ENCODE peak calls at places on chromosomes 6 and 20, in ten cellular contexts. One of them, this sample, is unnamed.

GRCh38 chr20:49669601-49670189 is 44.0 kb downstream of the B4GALT5 start:
- DNase-seq in PC-3: no peak
- DNase-seq in IMR-90: no peak
- DNase-seq in fibroblast of the aortic adventitia: peak; percentile 50
- DNase-seq in tibial artery: no peak
- DNase-seq in ascending aorta: no peak
- DNase-seq in K562: no peak
- DNase-seq in psoas muscle: no peak
- DNase-seq in HCT116: no peak
- DNase-seq in AG10803: peak; percentile 38
- DNase-seq in this sample: no peak

GRCh38 chr6:17927705-17928104 is 59.7 kb downstream of the KIF13A start:
- DNase-seq in PC-3: no peak
- DNase-seq in IMR-90: no peak
- DNase-seq in fibroblast of the aortic adventitia: no peak
- DNase-seq in tibial artery: no peak
- DNase-seq in ascending aorta: no peak
- DNase-seq in K562: no peak
- DNase-seq in psoas muscle: no peak
- DNase-seq in HCT116: no peak
- DNase-seq in AG10803: no peak
- DNase-seq in this sample: no peak

GRCh38 chr6:105993341-105993740 is 92.8 kb upstream of the PRDM1 start:
- DNase-seq in PC-3: no peak
- DNase-seq in IMR-90: peak; percentile 33
- DNase-seq in fibroblast of the aortic adventitia: no peak
- DNase-seq in tibial artery: no peak
- DNase-seq in ascending aorta: no peak
- DNase-seq in K562: no peak
- DNase-seq in psoas muscle: no peak
- DNase-seq in HCT116: no peak
- DNase-seq in AG10803: peak; percentile 31
- DNase-seq in this sample: no peak

GRCh38 chr6:147195510-147195909 is 8.7 kb upstream of the STXBP5 start:
- DNase-seq in PC-3: no peak
- DNase-seq in IMR-90: no peak
- DNase-seq in fibroblast of the aortic adventitia: no peak
- DNase-seq in tibial artery: no peak
- DNase-seq in ascending aorta: no peak
- DNase-seq in K562: no peak
- DNase-seq in psoas muscle: no peak
- DNase-seq in HCT116: no peak
- DNase-seq in AG10803: no peak
- DNase-seq in this sample: no peak

GRCh38 chr6:12012231-12012565 is at the start of gene HIVEP1:
- DNase-seq in PC-3: no peak
- DNase-seq in IMR-90: no peak
- DNase-seq in fibroblast of the aortic adventitia: no peak
- DNase-seq in tibial artery: no peak
- DNase-seq in ascending aorta: no peak
- DNase-seq in K562: peak; percentile 46
- DNase-seq in psoas muscle: peak; percentile 71
- DNase-seq in HCT116: no peak
- DNase-seq in AG10803: peak; percentile 15
- DNase-seq in this sample: no peak

GRCh38 chr6:157989541-157990289 is 8.1 kb downstream of the SYNJ2 start:
- DNase-seq in PC-3: peak; percentile 86
- DNase-seq in IMR-90: peak; percentile 65
- DNase-seq in fibroblast of the aortic adventitia: peak; percentile 32
- DNase-seq in tibial artery: peak; percentile 85
- DNase-seq in ascending aorta: no peak
- DNase-seq in K562: peak; percentile 48
- DNase-seq in psoas muscle: peak; percentile 86
- DNase-seq in HCT116: no peak
- DNase-seq in AG10803: no peak
- DNase-seq in this sample: peak; percentile 48

GRCh38 chr20:44736170-44737021 is 9.3 kb upstream of the KCNK15 start:
- DNase-seq in PC-3: peak; percentile 60
- DNase-seq in IMR-90: peak; percentile 74
- DNase-seq in fibroblast of the aortic adventitia: peak; percentile 85
- DNase-seq in tibial artery: no peak
- DNase-seq in ascending aorta: no peak
- DNase-seq in K562: peak; percentile 74
- DNase-seq in psoas muscle: peak; percentile 63
- DNase-seq in HCT116: peak; percentile 89
- DNase-seq in AG10803: peak; percentile 87
- DNase-seq in this sample: no peak

GRCh38 chr6:140711019-140711613 is 1336.7 kb upstream of the CITED2 start:
- DNase-seq in PC-3: peak; percentile 20
- DNase-seq in IMR-90: no peak
- DNase-seq in fibroblast of the aortic adventitia: no peak
- DNase-seq in tibial artery: no peak
- DNase-seq in ascending aorta: no peak
- DNase-seq in K562: no peak
- DNase-seq in psoas muscle: no peak
- DNase-seq in HCT116: no peak
- DNase-seq in AG10803: no peak
- DNase-seq in this sample: no peak

GRCh38 chr6:13396241-13396792 is 68.0 kb upstream of the TBC1D7 start:
- DNase-seq in PC-3: no peak
- DNase-seq in IMR-90: no peak
- DNase-seq in fibroblast of the aortic adventitia: no peak
- DNase-seq in tibial artery: no peak
- DNase-seq in ascending aorta: no peak
- DNase-seq in K562: no peak
- DNase-seq in psoas muscle: no peak
- DNase-seq in HCT116: no peak
- DNase-seq in AG10803: no peak
- DNase-seq in this sample: no peak

GRCh38 chr6:111837641-111838500 is 35.4 kb downstream of the FYN start:
- DNase-seq in PC-3: no peak
- DNase-seq in IMR-90: no peak
- DNase-seq in fibroblast of the aortic adventitia: no peak
- DNase-seq in tibial artery: no peak
- DNase-seq in ascending aorta: no peak
- DNase-seq in K562: no peak
- DNase-seq in psoas muscle: no peak
- DNase-seq in HCT116: no peak
- DNase-seq in AG10803: no peak
- DNase-seq in this sample: no peak

GRCh38 chr6:144063246-144063743 is 32.1 kb downstream of the SF3B5 start:
- DNase-seq in PC-3: no peak
- DNase-seq in IMR-90: no peak
- DNase-seq in fibroblast of the aortic adventitia: no peak
- DNase-seq in tibial artery: no peak
- DNase-seq in ascending aorta: no peak
- DNase-seq in K562: peak; percentile 29
- DNase-seq in psoas muscle: no peak
- DNase-seq in HCT116: no peak
- DNase-seq in AG10803: no peak
- DNase-seq in this sample: no peak

GRCh38 chr20:36461600-36462439 is 79.5 kb upstream of the MYL9 start:
- DNase-seq in PC-3: peak; percentile 38
- DNase-seq in IMR-90: peak; percentile 42
- DNase-seq in fibroblast of the aortic adventitia: peak; percentile 41
- DNase-seq in tibial artery: peak; percentile 86
- DNase-seq in ascending aorta: no peak
- DNase-seq in K562: peak; percentile 65
- DNase-seq in psoas muscle: peak; percentile 87
- DNase-seq in HCT116: no peak
- DNase-seq in AG10803: peak; percentile 59
- DNase-seq in this sample: no peak

GRCh38 chr6:31010393-31011060 is at the start of gene MUC22:
- DNase-seq in PC-3: peak; percentile 66
- DNase-seq in IMR-90: peak; percentile 84
- DNase-seq in fibroblast of the aortic adventitia: peak; percentile 39
- DNase-seq in tibial artery: no peak
- DNase-seq in ascending aorta: no peak
- DNase-seq in K562: no peak
- DNase-seq in psoas muscle: no peak
- DNase-seq in HCT116: no peak
- DNase-seq in AG10803: peak; percentile 36
- DNase-seq in this sample: no peak

GRCh38 chr6:27867051-27867940 is 44.9 kb downstream of the OR2B2 start:
- DNase-seq in PC-3: no peak
- DNase-seq in IMR-90: peak; percentile 78
- DNase-seq in fibroblast of the aortic adventitia: peak; percentile 78
- DNase-seq in tibial artery: peak; percentile 79
- DNase-seq in ascending aorta: no peak
- DNase-seq in K562: peak; percentile 73
- DNase-seq in psoas muscle: peak; percentile 71
- DNase-seq in HCT116: no peak
- DNase-seq in AG10803: peak; percentile 67
- DNase-seq in this sample: no peak

GRCh38 chr6:83948851-83949250 is 84.7 kb upstream of the MRAP2 start:
- DNase-seq in PC-3: no peak
- DNase-seq in IMR-90: no peak
- DNase-seq in fibroblast of the aortic adventitia: no peak
- DNase-seq in tibial artery: no peak
- DNase-seq in ascending aorta: no peak
- DNase-seq in K562: peak; percentile 9
- DNase-seq in psoas muscle: no peak
- DNase-seq in HCT116: no peak
- DNase-seq in AG10803: no peak
- DNase-seq in this sample: no peak

GRCh38 chr6:48229849-48230248 is 118.9 kb upstream of the PTCHD4 start:
- DNase-seq in PC-3: peak; percentile 33
- DNase-seq in IMR-90: no peak
- DNase-seq in fibroblast of the aortic adventitia: peak; percentile 38
- DNase-seq in tibial artery: no peak
- DNase-seq in ascending aorta: no peak
- DNase-seq in K562: no peak
- DNase-seq in psoas muscle: no peak
- DNase-seq in HCT116: no peak
- DNase-seq in AG10803: no peak
- DNase-seq in this sample: peak; percentile 28

GRCh38 chr20:38278150-38278549 is 17.6 kb upstream of the KIAA1755 start:
- DNase-seq in PC-3: no peak
- DNase-seq in IMR-90: peak; percentile 54
- DNase-seq in fibroblast of the aortic adventitia: no peak
- DNase-seq in tibial artery: peak; percentile 54
- DNase-seq in ascending aorta: no peak
- DNase-seq in K562: no peak
- DNase-seq in psoas muscle: no peak
- DNase-seq in HCT116: no peak
- DNase-seq in AG10803: no peak
- DNase-seq in this sample: no peak

DNA sequence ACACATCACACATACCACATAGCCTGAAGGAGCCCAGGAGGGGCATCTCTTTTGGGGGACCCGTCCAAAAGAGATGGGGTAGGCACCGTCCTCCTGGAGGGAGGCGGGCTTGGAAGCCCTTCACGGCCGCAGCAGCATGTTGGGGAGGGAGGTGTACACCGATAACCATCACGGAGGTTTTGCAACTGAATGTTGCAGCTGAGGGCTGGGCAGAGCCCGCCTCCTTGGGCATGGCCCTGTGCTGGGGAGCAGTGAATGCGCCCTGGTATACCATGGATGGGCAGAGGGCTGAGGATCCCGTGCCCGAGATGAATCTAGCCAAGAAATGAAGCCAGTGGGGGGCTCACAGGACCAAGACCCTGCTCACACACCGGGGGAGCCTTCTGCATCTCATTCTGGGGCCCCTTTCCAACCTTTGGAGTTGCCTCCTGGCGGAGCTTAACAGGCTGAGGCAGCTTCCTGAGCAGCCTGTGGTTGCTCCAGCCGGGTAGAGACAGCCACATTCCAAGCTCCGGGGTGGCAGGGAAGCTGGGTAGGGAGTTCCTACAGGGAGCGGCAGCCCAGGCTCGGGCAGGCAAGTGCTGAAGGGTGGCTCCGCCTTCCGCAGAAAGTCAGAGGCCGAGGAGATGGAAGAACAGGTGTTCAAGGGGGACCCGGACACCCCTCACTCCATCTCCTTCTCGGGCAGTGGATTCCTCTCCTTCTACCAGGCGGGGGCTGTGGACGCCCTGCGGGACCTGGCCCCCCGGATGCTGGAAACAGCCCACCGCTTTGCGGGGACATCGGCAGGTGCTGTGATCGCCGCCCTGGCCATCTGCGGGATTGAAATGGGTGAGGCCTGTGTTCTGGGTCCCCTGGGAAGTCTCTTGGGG is at the start of gene PNPLA1:
- DNase-seq in PC-3: no peak
- DNase-seq in IMR-90: no peak
- DNase-seq in fibroblast of the aortic adventitia: no peak
- DNase-seq in tibial artery: no peak
- DNase-seq in ascending aorta: no peak
- DNase-seq in K562: no peak
- DNase-seq in psoas muscle: no peak
- DNase-seq in HCT116: no peak
- DNase-seq in AG10803: no peak
- DNase-seq in this sample: no peak
- TF ChIP-seq CTCF in PC-3: no peak
- TF ChIP-seq CTCF in IMR-90: no peak
- TF ChIP-seq CTCF in fibroblast of the aortic adventitia: no peak
- TF ChIP-seq CTCF in tibial artery: no peak
- TF ChIP-seq CTCF in ascending aorta: no peak
- TF ChIP-seq CTCF in K562: no peak
- TF ChIP-seq CTCF in psoas muscle: no peak
- TF ChIP-seq CTCF in HCT116: no peak
- TF ChIP-seq CTCF in AG10803: no peak
- TF ChIP-seq CTCF in this sample: no peak

GRCh38 chr6:21479140-21479539 is 114.4 kb upstream of the SOX4 start:
- DNase-seq in PC-3: peak; percentile 32
- DNase-seq in IMR-90: peak; percentile 23
- DNase-seq in fibroblast of the aortic adventitia: peak; percentile 71
- DNase-seq in tibial artery: no peak
- DNase-seq in ascending aorta: no peak
- DNase-seq in K562: no peak
- DNase-seq in psoas muscle: no peak
- DNase-seq in HCT116: no peak
- DNase-seq in AG10803: peak; percentile 1
- DNase-seq in this sample: no peak
- H3K4me3 ChIP-seq in PC-3: peak overlapping the region; percentile 47
- H3K4me3 ChIP-seq in IMR-90: no peak overlapping the region
- H3K4me3 ChIP-seq in fibroblast of the aortic adventitia: peak overlapping the region; percentile 45
- H3K4me3 ChIP-seq in tibial artery: peak overlapping the region; percentile 10
- H3K4me3 ChIP-seq in ascending aorta: peak overlapping the region; percentile 42
- H3K4me3 ChIP-seq in K562: no peak overlapping the region
- H3K4me3 ChIP-seq in psoas muscle: peak overlapping the region; percentile 52
- H3K4me3 ChIP-seq in HCT116: no peak overlapping the region
- H3K4me3 ChIP-seq in AG10803: no peak overlapping the region
- H3K4me3 ChIP-seq in this sample: no peak overlapping the region

GRCh38 chr20:59992531-59992930 is 34.3 kb downstream of the CDH26 start:
- DNase-seq in PC-3: peak; percentile 46
- DNase-seq in IMR-90: peak; percentile 18
- DNase-seq in fibroblast of the aortic adventitia: no peak
- DNase-seq in tibial artery: no peak
- DNase-seq in ascending aorta: no peak
- DNase-seq in K562: no peak
- DNase-seq in psoas muscle: no peak
- DNase-seq in HCT116: no peak
- DNase-seq in AG10803: peak; percentile 13
- DNase-seq in this sample: no peak
- TF ChIP-seq CTCF in PC-3: peak; percentile 61
- TF ChIP-seq CTCF in IMR-90: peak; percentile 36
- TF ChIP-seq CTCF in fibroblast of the aortic adventitia: no peak
- TF ChIP-seq CTCF in tibial artery: no peak
- TF ChIP-seq CTCF in ascending aorta: no peak
- TF ChIP-seq CTCF in K562: peak; percentile 23
- TF ChIP-seq CTCF in psoas muscle: no peak
- TF ChIP-seq CTCF in HCT116: peak; percentile 30
- TF ChIP-seq CTCF in AG10803: peak; percentile 38
- TF ChIP-seq CTCF in this sample: no peak

GRCh38 chr6:166862978-166863530 is 93.3 kb downstream of the RNASET2 start:
- DNase-seq in PC-3: no peak
- DNase-seq in IMR-90: no peak
- DNase-seq in fibroblast of the aortic adventitia: no peak
- DNase-seq in tibial artery: no peak
- DNase-seq in ascending aorta: no peak
- DNase-seq in K562: no peak
- DNase-seq in psoas muscle: no peak
- DNase-seq in HCT116: no peak
- DNase-seq in AG10803: no peak
- DNase-seq in this sample: no peak
- H3K4me3 ChIP-seq in PC-3: peak overlapping the region; percentile 53
- H3K4me3 ChIP-seq in IMR-90: no peak overlapping the region
- H3K4me3 ChIP-seq in fibroblast of the aortic adventitia: no peak overlapping the region
- H3K4me3 ChIP-seq in tibial artery: peak overlapping the region; percentile 55
- H3K4me3 ChIP-seq in ascending aorta: peak overlapping the region; percentile 64
- H3K4me3 ChIP-seq in K562: no peak overlapping the region
- H3K4me3 ChIP-seq in psoas muscle: peak overlapping the region; percentile 67
- H3K4me3 ChIP-seq in HCT116: no peak overlapping the region
- H3K4me3 ChIP-seq in AG10803: no peak overlapping the region
- H3K4me3 ChIP-seq in this sample: peak overlapping the region; percentile 54

This sample was measured in retinal pigment epithelial cell.